ENCODE peak calls at places on chromosomes 7 and 10, in six cellular contexts. N, C, V, X, M and B are unnamed samples.

GRCh38 chr7:26397786-26398435 is 106.2 kb downstream of the SNX10 start:
- DNase-seq in M (no peak), X (no peak), C (no peak), N (peak; percentile 59), V (no peak), B (peak; percentile 78)

GRCh38 chr10:59830601-59831259 is 75.6 kb downstream of the CCDC6 start:
- DNase-seq in N (peak; percentile 66), X (no peak), C (peak; percentile 47), V (no peak), M (no peak), B (no peak)

GRCh38 chr7:17713584-17713983 is 226.7 kb downstream of the SNX13 start:
- DNase-seq in M (no peak), V (no peak), X (no peak), C (no peak), N (no peak), B (no peak)

GRCh38 chr7:91683823-91684222 is 196.7 kb downstream of the MTERF1 start:
- DNase-seq in N (no peak), X (no peak), V (no peak), M (no peak), C (no peak), B (no peak)

GRCh38 chr7:150520145-150520544 is 5.5 kb downstream of the GIMAP7 start:
- DNase-seq in N (no peak), X (no peak), V (peak; percentile 9), C (no peak), M (no peak), B (no peak)

GRCh38 chr10:34906021-34906965 is 91.2 kb upstream of the PARD3 start:
- DNase-seq in N (no peak), X (no peak), C (no peak), V (no peak), M (peak; percentile 74), B (no peak)

GRCh38 chr10:110268442-110268841 is 36.3 kb downstream of the SMNDC1 start:
- DNase-seq in M (no peak), X (no peak), C (no peak), V (no peak), N (no peak), B (no peak)

GRCh38 chr10:128263891-128264688 is 137.9 kb upstream of the MKI67 start:
- DNase-seq in N (peak; percentile 60), M (no peak), X (peak; percentile 32), V (peak; percentile 23), C (peak; percentile 11), B (peak; percentile 69)

GRCh38 chr10:2898509-2898860 is 168.9 kb upstream of the PFKP start:
- DNase-seq in V (no peak), N (no peak), M (no peak), C (no peak), X (no peak), B (no peak)

GRCh38 chr7:91302794-91303193 is 38.6 kb downstream of the FZD1 start:
- DNase-seq in M (no peak), V (no peak), C (no peak), X (no peak), N (no peak), B (no peak)

GRCh38 chr10:52066383-52066782 is 247.7 kb upstream of the DKK1 start:
- DNase-seq in M (no peak), V (no peak), N (no peak), X (no peak), C (no peak), B (no peak)

GRCh38 chr7:29614229-29614628 is 50.6 kb downstream of the PRR15 start:
- DNase-seq in M (no peak), X (no peak), V (no peak), C (no peak), N (no peak), B (no peak)

GRCh38 chr7:62361-63116 is 129.8 kb upstream of the FAM20C start:
- DNase-seq in M (no peak), X (no peak), V (no peak), N (no peak), C (no peak), B (no peak)

GRCh38 chr7:133529861-133530260 is 277.0 kb downstream of the EXOC4 start:
- DNase-seq in N (no peak), X (no peak), V (no peak), C (no peak), M (no peak), B (no peak)

GRCh38 chr10:90968448-90969086 is 47.7 kb upstream of the ANKRD1 start:
- DNase-seq in C (no peak), V (no peak), N (no peak), M (no peak), X (no peak), B (no peak)

GRCh38 chr10:124520553-124521428 is 59.2 kb downstream of the LHPP start:
- DNase-seq in X (no peak), C (no peak), M (no peak), V (no peak), N (no peak), B (no peak)

GRCh38 chr7:16999541-17000266 is 117.9 kb upstream of the AGR3 start:
- DNase-seq in N (no peak), C (no peak), M (no peak), V (no peak), X (no peak), B (no peak)

GRCh38 chr10:112768121-112768520 is 181.9 kb upstream of the TCF7L2 start:
- DNase-seq in V (no peak), M (no peak), X (no peak), N (no peak), C (no peak), B (no peak)

GRCh38 chr7:50533849-50534248 is 31.4 kb downstream of the DDC start:
- DNase-seq in C (no peak), X (no peak), V (no peak), M (no peak), N (peak; percentile 69), B (no peak)

GRCh38 chr10:86678999-86679792 is 10.9 kb downstream of the LDB3 start:
- DNase-seq in C (no peak), V (no peak), N (peak; percentile 41), M (no peak), X (no peak), B (no peak)

GRCh38 chr7:42014625-42015412 is 222.2 kb downstream of the GLI3 start:
- DNase-seq in C (no peak), V (no peak), M (no peak), X (peak; percentile 14), N (peak; percentile 70), B (no peak)

GRCh38 chr10:3169738-3170137 is 2.8 kb downstream of the PITRM1 start:
- DNase-seq in N (no peak), X (no peak), C (no peak), M (no peak), V (no peak), B (no peak)

GRCh38 chr10:75740541-75740940 is 309.1 kb downstream of the LRMDA start:
- DNase-seq in C (no peak), V (no peak), N (no peak), M (no peak), X (no peak), B (no peak)

GRCh38 chr7:1675036-1675671 is 5.1 kb downstream of the ELFN1 start:
- DNase-seq in V (no peak), C (no peak), N (no peak), X (no peak), M (no peak), B (peak; percentile 15)

GRCh38 chr10:102629661-102630614 is 14.3 kb upstream of the TRIM8 start:
- DNase-seq in N (no peak), M (no peak), X (no peak), V (no peak), C (no peak), B (peak; percentile 73)

GRCh38 chr7:18429547-18429946 is 66.0 kb upstream of the HDAC9 start:
- DNase-seq in M (no peak), X (no peak), V (no peak), N (no peak), C (no peak), B (no peak)

GRCh38 chr10:12419279-12419847 is 70.0 kb downstream of the CAMK1D start:
- DNase-seq in V (peak; percentile 18), C (no peak), X (peak; percentile 67), N (no peak), M (peak; percentile 51), B (peak; percentile 64)

GRCh38 chr10:15316877-15317464 is 54.1 kb downstream of the FAM171A1 start:
- DNase-seq in N (no peak), X (no peak), C (no peak), M (no peak), V (no peak), B (no peak)

GRCh38 chr10:12434277-12434676 is 84.9 kb downstream of the CAMK1D start:
- DNase-seq in M (no peak), V (no peak), C (peak; percentile 58), N (no peak), X (no peak), B (no peak)

GRCh38 chr10:78684954-78685353 is 383.8 kb upstream of the ZMIZ1 start:
- DNase-seq in M (no peak), N (no peak), X (no peak), V (no peak), C (peak; percentile 21), B (no peak)

GRCh38 chr10:93039721-93040120 is 20.9 kb upstream of the CYP26C1 start:
- DNase-seq in X (no peak), V (no peak), C (no peak), M (no peak), N (no peak), B (no peak)

GRCh38 chr10:12905067-12905466 is 96.4 kb downstream of the CCDC3 start:
- DNase-seq in V (no peak), C (no peak), M (no peak), N (no peak), X (no peak), B (no peak)

GRCh38 chr10:29238531-29239080 is 50.3 kb upstream of the LYZL1 start:
- DNase-seq in N (no peak), C (no peak), X (no peak), V (no peak), M (no peak), B (no peak)

GRCh38 chr7:47460251-47460989 is 121.5 kb downstream of the TNS3 start:
- DNase-seq in C (peak; percentile 57), M (no peak), V (no peak), X (no peak), N (peak; percentile 91), B (peak; percentile 56)

GRCh38 chr7:80028717-80029116 is 105.9 kb upstream of the GNAI1 start:
- DNase-seq in X (no peak), C (no peak), N (no peak), V (no peak), M (no peak), B (no peak)